ENCODE peak calls at places on chromosomes 4 and X, in ten cellular contexts. W is GM10248; Z is stimulated activated naive CD8-positive, alpha-beta T cell treated with anti-CD3 and anti-CD28 coated beads, Interleukin-15, amount 100 ng/mL, for 72 hours; M is stimulated activated CD8-positive, alpha-beta memory T cell treated with anti-CD3 and anti-CD28 coated beads, Interleukin-15, amount 100 ng/mL, for 4 hours; X is NCI-H1105; O is LHCN-M2; K is activated CD4-positive, alpha-beta T cell treated with anti-CD3 and anti-CD28 coated beads, Interleukin-2, amount 50 U/mL, for 4 hours; D is nucleus accumbens; V is cardiac fibroblast; G is T-helper 1 cell. T is an unnamed sample.

GRCh38 chrX:19798423-19798822 is 89.0 kb downstream of the SH3KBP1 start:
- DNase-seq in W (no peak), Z (no peak), M (no peak), X (no peak), O (no peak), K (no peak), D (no peak), V (no peak), G (no peak), T (no peak)

GRCh38 chr4:185542626-185543336 is 7.5 kb upstream of the PDLIM3 start:
- DNase-seq in W (no peak), Z (no peak), M (no peak), X (no peak), O (peak), K (no peak), D (no peak), V (peak), G (no peak), T (peak)

GRCh38 chr4:4428966-4429875 is 42.3 kb downstream of the NSG1 start:
- DNase-seq in W (no peak), Z (no peak), M (no peak), X (no peak), O (no peak), K (no peak), D (no peak), V (no peak), G (no peak), T (no peak)

GRCh38 chr4:61011051-61011450 is 189.1 kb upstream of the ADGRL3 start:
- DNase-seq in W (no peak), Z (no peak), M (no peak), X (no peak), O (no peak), K (no peak), D (no peak), V (no peak), G (no peak), T (peak)

GRCh38 chrX:153727108-153727931 is 2.7 kb downstream of the ABCD1 start:
- DNase-seq in W (no peak), Z (no peak), M (no peak), X (peak), O (peak), K (no peak), D (peak), V (peak), G (no peak), T (peak)

GRCh38 chrX:150635952-150636351 is 57.2 kb upstream of the MTMR1 start:
- DNase-seq in W (peak), Z (no peak), M (no peak), X (no peak), O (peak), K (no peak), D (no peak), V (peak), G (no peak), T (peak)

GRCh38 chr4:77617203-77617602 is 11.6 kb downstream of the CXCL13 start:
- DNase-seq in W (no peak), Z (no peak), M (no peak), X (no peak), O (peak), K (no peak), D (no peak), V (no peak), G (no peak), T (no peak)

GRCh38 chr4:183540498-183540953 is 35.7 kb downstream of the ING2 start:
- DNase-seq in W (no peak), Z (no peak), M (no peak), X (no peak), O (no peak), K (no peak), D (peak), V (no peak), G (no peak), T (no peak)

GRCh38 chrX:346034-346813 is 27.6 kb upstream of the GTPBP6 start:
- DNase-seq in W (no peak), Z (no peak), M (no peak), X (no peak), O (no peak), K (no peak), D (no peak), V (no peak), G (peak), T (no peak)

GRCh38 chr4:37734989-37735388 is 48.8 kb upstream of the RELL1 start:
- DNase-seq in W (no peak), Z (no peak), M (no peak), X (no peak), O (no peak), K (no peak), D (no peak), V (no peak), G (no peak), T (no peak)

GRCh38 chr4:47641755-47642154 is 156.7 kb downstream of the ATP10D start:
- DNase-seq in W (no peak), Z (no peak), M (no peak), X (no peak), O (peak), K (no peak), D (no peak), V (no peak), G (no peak), T (no peak)

GRCh38 chr4:107951551-107951950 is 20.2 kb downstream of the CYP2U1 start:
- DNase-seq in W (no peak), Z (no peak), M (no peak), X (no peak), O (peak), K (no peak), D (no peak), V (peak), G (no peak), T (peak)

GRCh38 chr4:153115322-153116100 is 88.7 kb upstream of the TRIM2 start:
- DNase-seq in W (no peak), Z (peak), M (peak), X (no peak), O (peak), K (peak), D (no peak), V (peak), G (peak), T (peak)

GRCh38 chr4:77240469-77241066 is 83.6 kb downstream of the CCNG2 start:
- DNase-seq in W (peak), Z (peak), M (peak), X (peak), O (peak), K (peak), D (peak), V (peak), G (peak), T (peak)

GRCh38 chr4:32680946-32681345 is 1960.8 kb downstream of the PCDH7 start:
- DNase-seq in W (no peak), Z (no peak), M (no peak), X (no peak), O (no peak), K (no peak), D (no peak), V (no peak), G (no peak), T (no peak)

T was measured in adipocyte.